ENCODE peak calls at places on chromosomes 5 and 9, in eight cellular contexts. E is NCI-H1105 treated with DMSO at 0.1 percent for 48 hours; H is H9; Y is AG09319; M is AG04449; K is sigmoid colon; N is PC-3; U is CD4-positive, alpha-beta memory T cell. G is an unnamed sample.
A peak's percentile ranks its signal among the peaks of the same experiment; 100 is the strongest.

GRCh38 chr9:18499987-18500386 is 26.0 kb downstream of the ADAMTSL1 start:
- DNase-seq in E (peak; percentile 1), H (no peak), Y (no peak), M (no peak), K (no peak), N (peak; percentile 55), U (no peak), G (no peak)

GRCh38 chr5:37668524-37669047 is 171.3 kb downstream of the GDNF start:
- DNase-seq in E (no peak), H (no peak), Y (peak; percentile 70), M (peak; percentile 85), K (peak; percentile 89), N (peak; percentile 99), U (no peak), G (peak; percentile 81)

GRCh38 chr5:149711338-149711737 is 18.8 kb upstream of the PPARGC1B start:
- DNase-seq in E (no peak), H (no peak), Y (no peak), M (no peak), K (no peak), N (no peak), U (no peak), G (no peak)

GRCh38 chr5:61450880-61451279 is 118.8 kb downstream of the ZSWIM6 start:
- DNase-seq in E (peak; percentile 56), H (no peak), Y (peak; percentile 68), M (peak; percentile 38), K (no peak), N (peak; percentile 7), U (no peak), G (peak; percentile 39)

GRCh38 chr9:136856078-136856474 is 3.9 kb downstream of the MAMDC4 start:
- DNase-seq in E (no peak), H (peak; percentile 30), Y (no peak), M (no peak), K (no peak), N (no peak), U (no peak), G (no peak)

GRCh38 chr9:27125030-27125429 is 16.0 kb downstream of the TEK start:
- DNase-seq in E (no peak), H (no peak), Y (peak; percentile 56), M (peak; percentile 74), K (peak; percentile 93), N (peak; percentile 94), U (no peak), G (peak; percentile 51)

GRCh38 chr5:115962565-115963402 is 509 bp downstream of the LVRN start:
- DNase-seq in E (no peak), H (peak; percentile 55), Y (no peak), M (no peak), K (peak; percentile 65), N (no peak), U (no peak), G (no peak)

GRCh38 chr9:92206490-92206889 is 87.0 kb downstream of the IARS1 start:
- DNase-seq in E (no peak), H (no peak), Y (no peak), M (no peak), K (no peak), N (peak; percentile 4), U (no peak), G (peak; percentile 56)

GRCh38 chr5:168327994-168328393 is 36.5 kb downstream of the WWC1 start:
- DNase-seq in E (no peak), H (no peak), Y (no peak), M (no peak), K (no peak), N (no peak), U (no peak), G (no peak)

GRCh38 chr9:70901741-70902140 is 219.7 kb downstream of the TRPM3 start:
- DNase-seq in E (no peak), H (no peak), Y (no peak), M (no peak), K (no peak), N (no peak), U (no peak), G (no peak)

GRCh38 chr9:136865768-136866103 is 372 bp downstream of the EDF1 start:
- DNase-seq in E (no peak), H (peak; percentile 28), Y (no peak), M (no peak), K (peak; percentile 74), N (no peak), U (no peak), G (no peak)

GRCh38 chr9:108205276-108205675 is 650.5 kb downstream of the ACTL7B start:
- DNase-seq in E (no peak), H (no peak), Y (no peak), M (no peak), K (no peak), N (no peak), U (no peak), G (no peak)

GRCh38 chr5:148454576-148454975 is 70.8 kb downstream of the FBXO38 start:
- DNase-seq in E (no peak), H (no peak), Y (no peak), M (no peak), K (no peak), N (no peak), U (no peak), G (no peak)

GRCh38 chr5:76099756-76100155 is 16.6 kb downstream of the SV2C start:
- DNase-seq in E (no peak), H (no peak), Y (no peak), M (no peak), K (no peak), N (no peak), U (no peak), G (no peak)

GRCh38 chr5:83925952-83926351 is 205.3 kb upstream of the HAPLN1 start:
- DNase-seq in E (no peak), H (no peak), Y (no peak), M (no peak), K (no peak), N (no peak), U (no peak), G (no peak)

GRCh38 chr9:92657296-92658094 is 12.4 kb downstream of the IPPK start:
- DNase-seq in E (no peak), H (no peak), Y (no peak), M (no peak), K (no peak), N (no peak), U (no peak), G (no peak)

GRCh38 chr5:62340392-62340791 is 34.4 kb downstream of the KIF2A start:
- DNase-seq in E (no peak), H (no peak), Y (no peak), M (no peak), K (no peak), N (peak; percentile 64), U (peak; percentile 39), G (no peak)

GRCh38 chr5:59863777-59864176 is 29.7 kb downstream of the PDE4D start:
- DNase-seq in E (no peak), H (no peak), Y (no peak), M (no peak), K (no peak), N (no peak), U (no peak), G (no peak)

GRCh38 chr5:35938518-35939227 is at the start of gene CAPSL:
- DNase-seq in E (peak; percentile 79), H (peak; percentile 95), Y (peak; percentile 50), M (no peak), K (peak; percentile 68), N (peak; percentile 64), U (no peak), G (peak; percentile 79)

GRCh38 chr5:135834639-135835529 is at the start of gene SLC25A48:
- DNase-seq in E (peak; percentile 50), H (peak; percentile 89), Y (no peak), M (no peak), K (no peak), N (no peak), U (no peak), G (peak; percentile 12)

GRCh38 chr5:95850391-95850894 is 27.9 kb upstream of the GLRX start:
- DNase-seq in E (no peak), H (no peak), Y (peak; percentile 46), M (no peak), K (no peak), N (no peak), U (no peak), G (no peak)

GRCh38 chr5:174246743-174247142 is 201.2 kb downstream of the NSG2 start:
- DNase-seq in E (no peak), H (no peak), Y (no peak), M (no peak), K (no peak), N (no peak), U (no peak), G (no peak)

GRCh38 chr5:59893061-59893435 is 478 bp downstream of the PDE4D start:
- DNase-seq in E (no peak), H (peak; percentile 41), Y (no peak), M (no peak), K (no peak), N (no peak), U (no peak), G (no peak)

GRCh38 chr5:1510151-1510561 is 13.6 kb downstream of the LPCAT1 start:
- DNase-seq in E (no peak), H (peak; percentile 18), Y (no peak), M (no peak), K (peak; percentile 30), N (no peak), U (no peak), G (no peak)

GRCh38 chr5:63049935-63050334 is 471.3 kb downstream of the LRRC70 start:
- DNase-seq in E (no peak), H (no peak), Y (no peak), M (no peak), K (no peak), N (no peak), U (no peak), G (no peak)

GRCh38 chr5:149154629-149155028 is 13.3 kb downstream of the ABLIM3 start:
- DNase-seq in E (no peak), H (no peak), Y (no peak), M (no peak), K (no peak), N (no peak), U (no peak), G (no peak)

GRCh38 chr9:96117398-96118060 is 184.4 kb downstream of the HSD17B3 start:
- DNase-seq in E (no peak), H (no peak), Y (no peak), M (no peak), K (no peak), N (no peak), U (no peak), G (no peak)

GRCh38 chr5:119063579-119064379 is 7.1 kb upstream of the DMXL1 start:
- DNase-seq in E (no peak), H (no peak), Y (no peak), M (no peak), K (no peak), N (peak; percentile 17), U (no peak), G (peak; percentile 89)

GRCh38 chr9:93596399-93596798 is 20.0 kb downstream of the PHF2 start:
- DNase-seq in E (no peak), H (no peak), Y (no peak), M (no peak), K (no peak), N (no peak), U (no peak), G (no peak)

GRCh38 chr9:137082925-137083290 is 3.9 kb upstream of the MAN1B1 start:
- DNase-seq in E (no peak), H (no peak), Y (no peak), M (no peak), K (peak; percentile 63), N (no peak), U (no peak), G (no peak)

GRCh38 chr5:33343661-33344327 is 97.0 kb upstream of the TARS1 start:
- DNase-seq in E (no peak), H (no peak), Y (peak; percentile 63), M (peak; percentile 77), K (no peak), N (peak; percentile 91), U (no peak), G (peak; percentile 84)

GRCh38 chr9:16445141-16445920 is 425.1 kb downstream of the BNC2 start:
- DNase-seq in E (no peak), H (no peak), Y (no peak), M (no peak), K (no peak), N (peak; percentile 69), U (no peak), G (no peak)

GRCh38 chr5:142908659-142909058 is 138.5 kb downstream of the ARHGAP26 start:
- DNase-seq in E (no peak), H (no peak), Y (no peak), M (no peak), K (no peak), N (no peak), U (no peak), G (no peak)

GRCh38 chr9:112569186-112569585 is 82.6 kb downstream of the KIAA1958 start:
- DNase-seq in E (no peak), H (no peak), Y (peak; percentile 88), M (peak; percentile 97), K (no peak), N (no peak), U (no peak), G (peak; percentile 19)